ENCODE peak calls at places on chromosomes 4 and X, in seven cellular contexts. B is OCI-LY7, J is fibroblast of lung, D is suprapubic skin, K is MM.1S, A is psoas muscle, Y is neural progenitor cell. H is an unnamed sample.

GRCh38 chr4:8818063-8818881 is 53.4 kb downstream of the HMX1 start:
- DNase-seq in B (no peak), J (no peak), D (peak; percentile 60), K (no peak), A (no peak), Y (peak; percentile 13), H (no peak)

GRCh38 chrX:11419102-11419501 is 125.9 kb downstream of the AMELX start:
- DNase-seq in B (no peak), J (no peak), D (no peak), K (no peak), A (no peak), Y (no peak), H (no peak)

GRCh38 chr4:172978848-172979247 is 189.8 kb upstream of the GALNT7 start:
- DNase-seq in B (no peak), J (no peak), D (no peak), K (no peak), A (no peak), Y (no peak), H (no peak)

GRCh38 chrX:138765061-138765460 is 53.5 kb upstream of the FGF13 start:
- DNase-seq in B (no peak), J (peak; percentile 63), D (no peak), K (no peak), A (no peak), Y (no peak), H (no peak)

GRCh38 chr4:7330031-7330596 is 104.6 kb downstream of the PSAPL1 start:
- DNase-seq in B (no peak), J (no peak), D (no peak), K (no peak), A (no peak), Y (peak; percentile 60), H (peak; percentile 1)

GRCh38 chr4:114334808-114335739 is 263.5 kb upstream of the UGT8 start:
- DNase-seq in B (no peak), J (no peak), D (no peak), K (no peak), A (no peak), Y (no peak), H (no peak)

GRCh38 chr4:101458914-101459313 is 111.6 kb upstream of the PPP3CA start:
- DNase-seq in B (no peak), J (no peak), D (no peak), K (no peak), A (no peak), Y (no peak), H (no peak)

GRCh38 chr4:114606240-114606639 is 7.6 kb downstream of the UGT8 start:
- DNase-seq in B (no peak), J (no peak), D (no peak), K (no peak), A (no peak), Y (no peak), H (no peak)

GRCh38 chrX:21638311-21638710 is 19.8 kb downstream of the KLHL34 start:
- DNase-seq in B (no peak), J (peak; percentile 19), D (no peak), K (no peak), A (no peak), Y (no peak), H (no peak)

GRCh38 chr4:32560306-32560705 is 1840.1 kb downstream of the PCDH7 start:
- DNase-seq in B (no peak), J (peak; percentile 94), D (no peak), K (no peak), A (no peak), Y (no peak), H (no peak)

GRCh38 chrX:13088155-13088485 is 43.7 kb upstream of the FAM9C start:
- DNase-seq in B (peak; percentile 69), J (no peak), D (no peak), K (no peak), A (no peak), Y (no peak), H (no peak)

GRCh38 chr4:140426610-140427103 is 791 bp downstream of the CLGN start:
- DNase-seq in B (peak; percentile 19), J (peak; percentile 1), D (no peak), K (peak; percentile 41), A (no peak), Y (peak; percentile 73), H (peak; percentile 44)

GRCh38 chrX:45172890-45173289 is 27.8 kb downstream of the DIPK2B start:
- DNase-seq in B (no peak), J (peak; percentile 58), D (no peak), K (no peak), A (no peak), Y (no peak), H (no peak)

GRCh38 chr4:41080964-41081363 is 133.4 kb downstream of the APBB2 start:
- DNase-seq in B (no peak), J (no peak), D (no peak), K (no peak), A (no peak), Y (no peak), H (no peak)

GRCh38 chrX:36856849-36857248 is 151.3 kb upstream of the FAM47C start:
- DNase-seq in B (no peak), J (peak; percentile 23), D (no peak), K (no peak), A (no peak), Y (no peak), H (no peak)

GRCh38 chr4:154349829-154350228 is 141.8 kb downstream of the DCHS2 start:
- DNase-seq in B (peak; percentile 3), J (peak; percentile 5), D (no peak), K (peak; percentile 18), A (no peak), Y (peak; percentile 50), H (no peak)

GRCh38 chrX:71282514-71283408 is 674 bp upstream of the NONO start:
- DNase-seq in B (no peak), J (no peak), D (no peak), K (no peak), A (no peak), Y (peak; percentile 12), H (no peak)

GRCh38 chrX:41473936-41474725 is 27.0 kb downstream of the NYX start:
- DNase-seq in B (no peak), J (no peak), D (no peak), K (no peak), A (no peak), Y (no peak), H (no peak)

GRCh38 chr4:87353592-87353991 is 30.9 kb upstream of the HSD17B13 start:
- DNase-seq in B (peak; percentile 50), J (peak; percentile 67), D (no peak), K (peak; percentile 61), A (peak; percentile 33), Y (peak; percentile 69), H (no peak)

GRCh38 chr4:82232891-82233290 is 140.9 kb downstream of the HNRNPD start:
- DNase-seq in B (no peak), J (no peak), D (no peak), K (no peak), A (no peak), Y (no peak), H (no peak)

GRCh38 chr4:82235346-82235745 is 138.4 kb downstream of the HNRNPD start:
- DNase-seq in B (no peak), J (no peak), D (no peak), K (no peak), A (no peak), Y (no peak), H (no peak)

DNA sequence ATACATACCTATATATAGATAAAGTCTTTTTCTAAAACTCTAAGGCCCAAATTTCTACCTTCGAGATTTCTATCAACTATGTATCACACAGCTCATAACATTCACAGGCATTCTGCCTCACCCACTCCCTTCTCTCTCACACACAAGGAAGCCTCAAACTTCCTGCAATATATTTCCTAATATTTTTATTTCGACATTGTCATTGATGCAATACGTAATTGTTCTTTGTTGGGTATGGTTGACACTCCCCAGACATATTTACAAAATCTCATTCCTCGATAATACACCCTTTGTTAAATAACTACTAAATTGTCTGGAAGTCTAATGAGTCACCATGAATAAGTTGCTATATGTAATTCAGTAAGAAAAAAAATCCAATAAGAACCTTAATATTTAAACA is 143.5 kb downstream of the HNRNPD start:
- DNase-seq in B (no peak), J (no peak), D (no peak), K (no peak), A (no peak), Y (no peak), H (no peak)
- H3K4me1 ChIP-seq in B (no peaks in the 10 kb centered on the region), J (no peaks in the 10 kb centered on the region), D (no peaks in the 10 kb centered on the region), K (no peaks in the 10 kb centered on the region), A (no peaks in the 10 kb centered on the region), Y (no peaks in the 10 kb centered on the region), H (no peaks in the 10 kb centered on the region)

DNA sequence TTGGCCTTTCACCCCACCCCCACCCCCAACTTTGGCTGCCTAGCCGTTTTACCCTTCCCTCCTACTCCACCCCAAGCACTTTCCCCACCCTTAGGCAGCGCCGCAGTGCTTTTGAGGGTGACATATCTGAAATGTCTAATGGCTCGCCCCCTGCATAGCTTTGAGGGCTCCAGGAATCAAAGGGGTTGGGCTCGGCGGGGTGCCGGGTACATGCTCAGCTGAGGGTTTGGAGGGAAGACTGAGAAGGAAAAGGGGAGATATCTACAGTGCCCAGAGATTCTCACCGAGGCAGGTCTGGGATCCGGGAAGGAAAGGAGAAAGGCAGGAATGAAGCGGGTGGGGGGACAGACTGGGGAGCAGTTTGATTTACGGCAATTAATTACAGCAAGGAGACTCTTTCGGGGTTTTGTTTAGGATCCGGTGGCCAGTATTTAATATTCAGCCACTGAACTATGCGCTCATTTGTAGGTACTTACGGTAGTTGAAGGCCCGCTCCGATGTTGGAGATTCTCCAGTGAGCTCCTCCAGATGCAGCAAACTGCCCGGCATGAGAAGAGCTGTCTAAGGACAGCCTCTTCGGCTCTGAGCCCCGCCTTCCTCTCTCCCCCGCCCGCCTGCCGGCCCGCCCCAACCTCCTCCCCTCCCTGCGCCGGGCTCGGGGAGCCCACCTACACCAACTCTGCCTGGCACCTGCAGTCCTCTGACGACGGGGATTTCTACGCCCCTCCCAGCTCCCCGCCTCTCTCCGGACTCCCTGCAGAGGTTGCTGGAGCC is at the start of gene IGSF1:
- DNase-seq in B (no peak), J (peak; percentile 75), D (no peak), K (peak; percentile 49), A (peak; percentile 26), Y (peak; percentile 74), H (peak; percentile 30)
- H3K27ac ChIP-seq in B (no peak within 1 kb of the TSS), J (no peak within 1 kb of the TSS), D (no peak within 1 kb of the TSS), K (no peak within 1 kb of the TSS), A (no peak within 1 kb of the TSS), Y (no peak within 1 kb of the TSS), H (no peak within 1 kb of the TSS)

GRCh38 chr4:53100801-53101581 is 238.9 kb downstream of the RASL11B start:
- DNase-seq in B (no peak), J (peak; percentile 46), D (no peak), K (no peak), A (no peak), Y (no peak), H (no peak)
- H3K4me3 ChIP-seq in B (no peak overlapping the region), J (peak overlapping the region; percentile 18), D (no peak overlapping the region), K (no peak overlapping the region), A (no peak overlapping the region), Y (no peak overlapping the region), H (no peak overlapping the region)

DNA sequence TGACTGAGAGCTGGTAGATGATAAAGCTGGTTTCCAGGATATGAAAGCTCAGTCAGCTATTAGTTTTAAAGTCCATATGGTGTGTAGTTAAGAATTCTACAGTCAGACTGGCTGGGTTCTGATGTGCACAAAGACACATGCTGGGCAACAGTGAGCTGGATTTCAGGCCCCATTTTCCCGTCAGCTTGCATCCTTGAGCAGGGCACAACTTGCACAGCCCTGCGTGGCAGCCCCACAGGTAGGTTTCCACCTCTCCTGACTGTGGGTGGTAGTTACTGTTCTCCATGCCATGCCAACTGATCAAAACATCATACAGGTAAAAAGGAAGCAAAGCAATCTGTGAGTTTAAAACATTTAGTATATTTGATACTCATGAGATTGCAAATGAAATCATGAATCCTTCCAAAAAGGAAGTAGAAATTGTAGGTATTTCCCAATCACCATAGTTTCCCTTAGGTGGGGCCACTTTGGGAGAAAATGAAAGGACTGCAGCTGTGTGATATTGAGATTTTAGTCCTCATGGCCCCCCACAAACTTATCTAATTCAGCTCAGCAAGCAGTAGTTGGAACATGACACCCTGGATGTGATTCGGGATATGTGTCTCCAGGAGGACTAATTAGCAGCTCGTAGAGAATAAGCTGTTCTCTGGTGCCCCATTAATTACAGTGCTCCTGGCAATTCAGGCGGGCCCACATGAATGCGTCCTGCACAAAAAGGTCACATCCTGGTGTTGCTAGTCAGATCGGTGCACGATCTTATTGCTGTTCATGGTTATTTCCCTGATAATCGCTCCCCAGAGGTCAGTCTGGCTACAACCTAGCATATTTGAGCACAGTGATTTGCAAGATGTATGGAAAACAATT is 42.4 kb upstream of the NOCT start:
- DNase-seq in B (no peak), J (no peak), D (no peak), K (no peak), A (no peak), Y (peak; percentile 76), H (no peak)
- H3K4me1 ChIP-seq in B (peaks cover 9% of the 10 kb centered on the region), J (no peaks in the 10 kb centered on the region), D (no peaks in the 10 kb centered on the region), K (no peaks in the 10 kb centered on the region), A (no peaks in the 10 kb centered on the region), Y (peaks cover 35% of the 10 kb centered on the region), H (peaks cover 6% of the 10 kb centered on the region)

H was measured in left ventricle myocardium inferior.